ENCODE peak calls at places on chromosomes 5 and 9, in five cellular contexts. G is RWPE1; L is H9; C is HL-60; O is CD4-positive, alpha-beta T cell. Y is an unnamed sample.

GRCh38 chr5:102722930-102723329 is 32.2 kb upstream of the PAM start:
- DNase-seq in G (no peak), L (no peak), C (no peak), O (no peak), Y (no peak)

GRCh38 chr5:494667-495255 is 29.5 kb downstream of the SLC9A3 start:
- DNase-seq in G (no peak), L (no peak), C (no peak), O (no peak), Y (no peak)

GRCh38 chr5:45335978-45336377 is 360.2 kb downstream of the HCN1 start:
- DNase-seq in G (no peak), L (no peak), C (no peak), O (no peak), Y (no peak)

GRCh38 chr5:1430121-1430795 is 15.0 kb downstream of the SLC6A3 start:
- DNase-seq in G (no peak), L (no peak), C (no peak), O (no peak), Y (no peak)

GRCh38 chr5:34789021-34789531 is 49.9 kb upstream of the TTC23L start:
- DNase-seq in G (no peak), L (no peak), C (no peak), O (no peak), Y (no peak)

GRCh38 chr9:419571-420156 is 205.0 kb downstream of the DOCK8 start:
- DNase-seq in G (peak), L (no peak), C (no peak), O (no peak), Y (no peak)

GRCh38 chr9:115673599-115673998 is 480.0 kb upstream of the PAPPA start:
- DNase-seq in G (no peak), L (no peak), C (no peak), O (no peak), Y (no peak)

GRCh38 chr5:1037123-1037670 is 28.6 kb downstream of the NKD2 start:
- DNase-seq in G (no peak), L (no peak), C (no peak), O (no peak), Y (no peak)

GRCh38 chr5:144710620-144711019 is 539.9 kb downstream of the KCTD16 start:
- DNase-seq in G (no peak), L (no peak), C (no peak), O (no peak), Y (no peak)

GRCh38 chr9:32331240-32331639 is 53.2 kb upstream of the ACO1 start:
- DNase-seq in G (no peak), L (no peak), C (no peak), O (no peak), Y (no peak)

GRCh38 chr9:4237748-4238511 is 61.9 kb downstream of the GLIS3 start:
- DNase-seq in G (no peak), L (peak), C (no peak), O (no peak), Y (no peak)

GRCh38 chr5:175842947-175843793 is 28.2 kb upstream of the CPLX2 start:
- DNase-seq in G (peak), L (peak), C (no peak), O (no peak), Y (no peak)

GRCh38 chr5:18466731-18467130 is 832.5 kb downstream of the TAF11L14 start:
- DNase-seq in G (no peak), L (no peak), C (no peak), O (no peak), Y (no peak)

GRCh38 chr5:18465833-18466681 is 831.8 kb downstream of the TAF11L14 start:
- DNase-seq in G (peak), L (peak), C (peak), O (no peak), Y (peak)
- TF ChIP-seq CTCF in G (peak), L (peak), C (peak), O (peak), Y (peak)

GRCh38 chr9:16921855-16922254 is 51.4 kb upstream of the BNC2 start:
- DNase-seq in G (peak), L (no peak), C (no peak), O (no peak), Y (no peak)
- TF ChIP-seq CTCF in G (no peak), L (peak), C (no peak), O (no peak), Y (no peak)

GRCh38 chr5:107668933-107669542 is 1.7 kb downstream of the EFNA5 start:
- DNase-seq in G (peak), L (peak), C (no peak), O (no peak), Y (peak)
- TF ChIP-seq CTCF in G (no peak), L (peak), C (no peak), O (no peak), Y (no peak)

DNA sequence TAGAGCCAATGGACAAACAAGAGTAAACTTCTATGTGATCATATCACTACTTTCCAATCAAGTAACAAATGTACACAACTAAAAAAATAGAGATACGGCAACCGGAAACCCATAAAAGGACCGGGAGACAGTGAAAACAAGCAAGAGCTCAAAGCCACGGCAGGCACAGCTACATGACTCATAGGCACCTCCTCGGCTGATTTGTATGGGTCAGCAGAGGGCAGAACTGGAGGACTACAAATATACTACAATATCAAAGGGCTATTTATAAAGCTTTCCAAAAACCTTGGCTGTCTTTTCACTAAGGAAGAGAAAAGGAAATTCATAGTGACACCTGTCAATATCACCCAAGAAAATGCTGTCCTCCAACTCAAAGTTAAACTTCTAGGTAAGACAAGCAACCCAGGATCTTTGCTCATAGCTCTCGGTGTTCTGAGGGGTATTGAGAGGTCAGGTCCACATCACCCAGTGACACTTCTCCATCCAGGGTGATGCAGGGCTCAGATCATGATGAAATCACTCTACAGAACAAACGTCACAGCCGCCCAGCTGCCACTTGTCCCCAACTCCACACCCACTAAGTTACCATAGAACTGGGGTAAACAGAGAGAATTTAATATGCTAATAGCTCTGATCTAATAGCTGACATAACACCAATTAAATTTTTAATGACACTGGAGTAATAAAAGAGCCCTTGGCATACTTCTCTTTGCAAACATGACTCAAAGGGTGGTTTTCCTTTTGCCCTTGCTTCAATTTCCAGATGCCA is 41.3 kb downstream of the PFDN1 start:
- DNase-seq in G (peak), L (no peak), C (no peak), O (peak), Y (no peak)
- TF ChIP-seq CTCF in G (no peak), L (no peak), C (no peak), O (no peak), Y (no peak)

DNA sequence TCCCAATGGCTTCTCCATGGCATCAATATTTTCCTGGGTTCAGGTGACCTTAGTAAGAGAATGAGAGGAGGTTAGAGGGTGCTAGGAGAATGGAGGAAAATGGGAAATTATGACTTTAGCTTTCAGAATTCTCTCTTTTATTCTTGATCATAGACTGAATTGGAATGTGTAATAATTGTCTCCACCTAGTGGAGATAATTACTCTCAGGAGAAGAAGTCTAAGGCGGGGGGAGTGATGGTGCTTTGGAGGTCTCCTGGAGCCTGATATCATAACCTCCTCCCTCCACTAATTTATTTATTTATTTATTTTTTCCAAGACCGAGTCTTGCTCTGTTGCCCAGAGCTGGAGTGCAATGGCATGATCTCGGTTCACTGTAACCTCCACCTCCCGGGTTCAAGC is 221.3 kb downstream of the GRIA1 start:
- DNase-seq in G (peak), L (no peak), C (no peak), O (no peak), Y (no peak)
- TF ChIP-seq CTCF in G (no peak), L (peak), C (no peak), O (no peak), Y (no peak)

DNA sequence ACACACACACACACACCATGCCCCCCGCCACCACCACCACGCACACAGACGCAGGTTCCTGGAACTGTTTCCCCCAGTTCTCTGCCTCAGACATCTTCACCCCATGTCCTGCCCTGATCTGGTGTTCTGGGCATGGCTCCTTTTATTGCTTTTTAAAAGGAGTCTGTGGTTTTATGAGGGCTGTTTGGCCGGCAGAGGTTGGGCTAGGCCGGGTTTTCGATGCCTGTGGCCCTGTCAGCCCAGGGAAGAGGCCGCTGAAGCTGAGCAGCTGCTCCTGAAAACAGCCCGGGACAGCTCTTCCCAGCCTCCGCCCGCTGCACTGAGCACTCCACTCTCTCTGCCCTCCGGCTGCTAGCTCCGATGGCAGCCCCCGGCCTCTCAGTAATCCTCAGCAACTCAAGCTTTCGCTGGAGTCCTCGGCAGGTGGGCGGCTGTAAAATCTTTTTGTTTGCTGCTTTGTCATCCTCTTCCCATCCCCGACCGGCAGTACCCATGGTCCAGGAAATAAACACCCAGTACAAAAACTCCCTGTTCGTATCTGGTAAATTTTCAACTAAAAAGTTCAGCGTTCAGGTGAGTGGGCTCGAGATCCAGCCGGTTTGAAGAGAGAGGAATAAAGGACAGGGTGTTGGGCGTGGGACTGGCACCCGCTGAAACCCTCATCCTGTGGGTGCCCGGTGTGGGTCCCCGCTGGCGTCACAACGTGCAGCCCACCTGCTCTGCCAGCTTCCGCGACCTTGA is 103.0 kb upstream of the ERCC6L2 start:
- DNase-seq in G (no peak), L (peak), C (no peak), O (no peak), Y (peak)
- TF ChIP-seq CTCF in G (no peak), L (no peak), C (no peak), O (no peak), Y (no peak)

Y was measured in endothelial cell.